ENCODE peak calls at places on chromosome 11, in six cellular contexts. M is dorsolateral prefrontal cortex; B is upper lobe of right lung; T is NB4; X is CD8-positive, alpha-beta T cell; F is mucosa of descending colon. I is an unnamed sample.

GRCh38 chr11:72326151-72326842 is 82.3 kb upstream of the PHOX2A start:
- DNase-seq in M (no peak), B (no peak), T (no peak), X (no peak), F (no peak), I (no peak)

GRCh38 chr11:129938764-129939163 is 43.4 kb upstream of the NFRKB start:
- DNase-seq in M (no peak), B (no peak), T (no peak), X (no peak), F (no peak), I (no peak)

GRCh38 chr11:72483412-72484186 is 49.3 kb upstream of the CLPB start:
- DNase-seq in M (no peak), B (no peak), T (peak; percentile 76), X (no peak), F (no peak), I (no peak)

GRCh38 chr11:131672191-131672590 is 301.8 kb downstream of the NTM start:
- DNase-seq in M (peak; percentile 65), B (no peak), T (no peak), X (no peak), F (no peak), I (no peak)

GRCh38 chr11:12214751-12215150 is 104.4 kb downstream of the MICAL2 start:
- DNase-seq in M (no peak), B (no peak), T (no peak), X (no peak), F (no peak), I (no peak)

GRCh38 chr11:63840356-63841060 is 1.6 kb downstream of the MARK2 start:
- DNase-seq in M (no peak), B (no peak), T (no peak), X (no peak), F (no peak), I (no peak)

GRCh38 chr11:35427158-35427557 is 7.8 kb upstream of the SLC1A2 start:
- DNase-seq in M (no peak), B (no peak), T (no peak), X (no peak), F (no peak), I (no peak)

GRCh38 chr11:16611395-16612233 is 126.8 kb upstream of the C11orf58 start:
- DNase-seq in M (no peak), B (no peak), T (no peak), X (no peak), F (no peak), I (no peak)

GRCh38 chr11:3091846-3092602 is 34.8 kb upstream of the CARS1 start:
- DNase-seq in M (peak; percentile 62), B (peak; percentile 84), T (peak; percentile 70), X (peak; percentile 67), F (peak; percentile 87), I (no peak)

GRCh38 chr11:46416656-46417055 is 25.1 kb upstream of the CHRM4 start:
- DNase-seq in M (no peak), B (peak; percentile 18), T (no peak), X (no peak), F (no peak), I (no peak)

GRCh38 chr11:2509481-2510001 is 64.7 kb downstream of the KCNQ1 start:
- DNase-seq in M (peak; percentile 6), B (peak; percentile 64), T (no peak), X (peak; percentile 7), F (no peak), I (peak; percentile 59)

DNA sequence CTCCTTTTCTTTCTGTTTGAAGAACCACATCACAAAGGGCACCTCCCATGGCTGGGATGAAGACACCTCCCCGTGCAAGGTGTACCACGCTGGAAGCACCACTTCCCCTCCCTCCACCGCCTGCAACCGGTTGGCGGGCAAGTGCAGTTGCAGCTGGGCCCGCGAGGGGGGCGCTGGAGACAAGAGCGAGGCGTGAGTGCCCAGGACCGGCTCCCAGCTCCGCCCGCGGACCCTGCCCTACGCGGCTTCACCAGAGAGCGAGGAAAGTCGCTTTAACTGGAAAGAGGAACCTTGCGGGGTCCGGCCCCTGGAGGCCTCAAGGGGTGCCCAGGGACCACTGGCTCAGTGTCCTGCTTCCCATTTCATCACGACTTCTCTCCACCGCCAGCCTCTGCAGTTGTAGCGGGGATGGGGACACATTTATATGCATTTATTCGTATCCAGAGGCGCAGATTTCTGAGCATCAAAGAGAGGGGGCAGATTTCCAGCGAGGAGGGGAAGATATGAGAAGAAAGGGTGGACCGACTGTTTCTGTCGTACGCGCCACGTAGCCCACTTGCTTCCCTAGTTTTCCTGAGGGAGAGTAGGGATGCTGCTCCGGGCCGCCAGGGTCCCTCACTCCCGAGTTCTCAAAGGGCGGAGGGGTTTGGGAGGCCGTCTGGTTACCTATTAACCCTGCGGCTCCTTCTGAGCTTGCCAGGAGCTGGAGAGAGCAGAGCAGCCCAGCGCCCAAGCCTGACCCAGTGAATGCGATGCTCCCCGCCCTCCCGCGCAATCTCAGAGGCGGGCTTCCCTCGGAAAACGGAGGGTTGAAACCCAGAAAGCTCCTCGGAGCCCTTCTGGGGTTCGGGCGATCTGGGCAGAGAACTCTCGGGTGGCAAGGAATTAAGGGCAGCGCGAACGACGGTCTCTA is 3.5 kb downstream of the ESAM start:
- DNase-seq in M (peak; percentile 63), B (peak; percentile 93), T (peak; percentile 97), X (peak; percentile 70), F (peak; percentile 95), I (no peak)
- H3K4me3 ChIP-seq in M (peak overlapping the region; percentile 56), B (peak overlapping the region; percentile 73), T (no peak overlapping the region), X (peak overlapping the region; percentile 16), F (no peak overlapping the region), I (peak overlapping the region; percentile 92)

DNA sequence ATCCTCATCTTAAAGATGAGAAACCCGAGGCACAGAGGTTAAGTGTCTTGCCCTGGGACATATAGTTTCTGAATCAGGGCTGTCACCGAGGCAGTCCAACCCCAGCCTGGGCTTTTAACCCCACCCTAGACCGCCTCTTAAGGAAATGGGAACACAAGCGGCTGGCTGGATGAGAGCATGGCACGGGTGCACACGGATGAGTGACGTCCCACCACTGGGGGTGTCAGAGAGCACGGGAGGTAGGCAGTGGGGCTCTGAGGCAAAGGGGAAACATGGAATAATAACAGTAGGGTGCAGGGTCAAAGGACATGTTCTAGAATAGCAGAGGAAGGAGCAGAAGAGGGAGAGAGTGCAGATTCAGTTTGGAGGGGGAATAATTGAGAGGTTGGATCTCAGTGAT is 22.3 kb downstream of the PPFIBP2 start:
- DNase-seq in M (no peak), B (no peak), T (no peak), X (no peak), F (peak; percentile 60), I (no peak)
- TF ChIP-seq CTCF in M (no peak), B (peak; percentile 19), T (peak; percentile 36), X (peak; percentile 13), F (peak; percentile 25), I (no peak)

GRCh38 chr11:30560345-30561106 is 25.6 kb downstream of the MPPED2 start:
- DNase-seq in M (no peak), B (no peak), T (no peak), X (no peak), F (no peak), I (no peak)
- H3K4me3 ChIP-seq in M (peak overlapping the region; percentile 5), B (no peak overlapping the region), T (no peak overlapping the region), X (no peak overlapping the region), F (no peak overlapping the region), I (peak overlapping the region; percentile 57)

GRCh38 chr11:68954970-68955958 is 25.5 kb downstream of the MRGPRD start:
- DNase-seq in M (no peak), B (no peak), T (peak; percentile 89), X (no peak), F (peak; percentile 78), I (no peak)
- TF ChIP-seq CTCF in M (no peak), B (no peak), T (peak; percentile 13), X (no peak), F (no peak), I (no peak)

GRCh38 chr11:1382429-1382828 is 7.3 kb upstream of the BRSK2 start:
- DNase-seq in M (no peak), B (no peak), T (no peak), X (no peak), F (no peak), I (no peak)
- H3K4me3 ChIP-seq in M (no peak overlapping the region), B (peak overlapping the region; percentile 52), T (no peak overlapping the region), X (peak overlapping the region; percentile 83), F (no peak overlapping the region), I (peak overlapping the region; percentile 80)